ENCODE peak calls at places on chromosomes 4 and X, in five cellular contexts. L is A549, A is GM12865, O is tibial nerve, K is fibroblast of pulmonary artery. N is an unnamed sample.

GRCh38 chr4:7863911-7864681 is 75.6 kb downstream of the AFAP1 start:
- DNase-seq in L (peak), A (peak), O (no peak), K (no peak), N (peak)

GRCh38 chrX:68443155-68443868 is 10.0 kb upstream of the OPHN1 start:
- DNase-seq in L (no peak), A (peak), O (no peak), K (peak), N (peak)

GRCh38 chr4:52957220-52957686 is 95.1 kb downstream of the RASL11B start:
- DNase-seq in L (no peak), A (no peak), O (no peak), K (no peak), N (peak)

GRCh38 chr4:118742050-118742449 is 56.9 kb downstream of the METTL14 start:
- DNase-seq in L (no peak), A (no peak), O (no peak), K (no peak), N (no peak)

GRCh38 chrX:54288277-54288676 is 69.6 kb downstream of the WNK3 start:
- DNase-seq in L (no peak), A (no peak), O (no peak), K (peak), N (no peak)

GRCh38 chrX:152928761-152929400 is 31.0 kb downstream of the ZNF185 start:
- DNase-seq in L (no peak), A (no peak), O (no peak), K (no peak), N (no peak)

GRCh38 chrX:118723376-118723775 is 4.0 kb upstream of the IL13RA1 start:
- DNase-seq in L (no peak), A (no peak), O (no peak), K (no peak), N (no peak)

GRCh38 chrX:140092121-140092520 is 126.8 kb upstream of the CXorf66 start:
- DNase-seq in L (no peak), A (no peak), O (no peak), K (no peak), N (no peak)

GRCh38 chr4:104615926-104616325 is 121.2 kb upstream of the CXXC4 start:
- DNase-seq in L (no peak), A (no peak), O (no peak), K (no peak), N (no peak)

GRCh38 chr4:40305329-40306193 is 29.6 kb upstream of the CHRNA9 start:
- DNase-seq in L (no peak), A (peak), O (no peak), K (no peak), N (peak)

GRCh38 chrX:78123190-78123589 is 16.3 kb downstream of the TAF9B start:
- DNase-seq in L (no peak), A (no peak), O (no peak), K (no peak), N (no peak)

GRCh38 chr4:152956650-152957436 is 20.7 kb downstream of the FHDC1 start:
- DNase-seq in L (peak), A (no peak), O (no peak), K (no peak), N (no peak)

GRCh38 chr4:29081230-29081955 is 1638.8 kb upstream of the PCDH7 start:
- DNase-seq in L (no peak), A (no peak), O (no peak), K (peak), N (peak)

GRCh38 chr4:88320780-88321373 is 36.5 kb upstream of the PPM1K start:
- DNase-seq in L (peak), A (peak), O (peak), K (peak), N (peak)

GRCh38 chrX:45191820-45192409 is 8.8 kb downstream of the DIPK2B start:
- DNase-seq in L (no peak), A (no peak), O (no peak), K (no peak), N (no peak)

GRCh38 chr4:88758264-88758663 is 60.6 kb upstream of the NAP1L5 start:
- DNase-seq in L (no peak), A (no peak), O (no peak), K (no peak), N (no peak)

GRCh38 chr4:20254517-20255250 is 3.0 kb downstream of the SLIT2 start:
- DNase-seq in L (no peak), A (no peak), O (no peak), K (peak), N (no peak)

GRCh38 chr4:189656551-189657165 is 284.0 kb upstream of the FRG1 start:
- DNase-seq in L (no peak), A (no peak), O (peak), K (no peak), N (no peak)

GRCh38 chr4:4409416-4410115 is 22.7 kb downstream of the NSG1 start:
- DNase-seq in L (no peak), A (no peak), O (no peak), K (no peak), N (no peak)

GRCh38 chr4:80154547-80154933 is 42.8 kb upstream of the PRDM8 start:
- DNase-seq in L (no peak), A (no peak), O (no peak), K (no peak), N (no peak)

GRCh38 chrX:44843753-44844152 is at the start of gene DUSP21:
- DNase-seq in L (no peak), A (no peak), O (no peak), K (no peak), N (no peak)

GRCh38 chr4:55004831-55005230 is 120.6 kb downstream of the KDR start:
- DNase-seq in L (no peak), A (no peak), O (peak), K (peak), N (no peak)

GRCh38 chr4:55866290-55866907 is 13.0 kb downstream of the EXOC1 start:
- DNase-seq in L (peak), A (peak), O (no peak), K (peak), N (no peak)

GRCh38 chr4:145231906-145232700 is 51.7 kb upstream of the OTUD4 start:
- DNase-seq in L (no peak), A (no peak), O (no peak), K (peak), N (no peak)

GRCh38 chr4:125735107-125735506 is 420.4 kb downstream of the FAT4 start:
- DNase-seq in L (peak), A (no peak), O (no peak), K (peak), N (no peak)

GRCh38 chr4:163350672-163351071 is 7.0 kb downstream of the NPY5R start:
- DNase-seq in L (no peak), A (no peak), O (no peak), K (no peak), N (no peak)

GRCh38 chrX:15853586-15854079 is 980 bp downstream of the AP1S2 start:
- DNase-seq in L (no peak), A (peak), O (no peak), K (no peak), N (no peak)

GRCh38 chrX:40101430-40101802 is 3.7 kb upstream of the BCOR start:
- DNase-seq in L (no peak), A (no peak), O (no peak), K (no peak), N (no peak)

GRCh38 chrX:40099046-40099968 is 1.5 kb upstream of the BCOR start:
- DNase-seq in L (no peak), A (peak), O (no peak), K (no peak), N (no peak)

GRCh38 chrX:40100537-40101429 is 3.0 kb upstream of the BCOR start:
- DNase-seq in L (no peak), A (no peak), O (no peak), K (no peak), N (no peak)

GRCh38 chrX:40098264-40099045 is 697 bp upstream of the BCOR start:
- DNase-seq in L (peak), A (peak), O (no peak), K (no peak), N (no peak)

GRCh38 chrX:40100141-40100536 is 2.4 kb upstream of the BCOR start:
- DNase-seq in L (no peak), A (peak), O (no peak), K (no peak), N (no peak)
- H3K4me3 ChIP-seq in L (no peak), A (no peak), O (no peak), K (no peak), N (no peak)

GRCh38 chrX:21946925-21947641 is 6.6 kb downstream of the SMS start:
- DNase-seq in L (no peak), A (no peak), O (no peak), K (peak), N (no peak)
- H3K4me3 ChIP-seq in L (no peak), A (no peak), O (no peak), K (peak), N (no peak)

DNA sequence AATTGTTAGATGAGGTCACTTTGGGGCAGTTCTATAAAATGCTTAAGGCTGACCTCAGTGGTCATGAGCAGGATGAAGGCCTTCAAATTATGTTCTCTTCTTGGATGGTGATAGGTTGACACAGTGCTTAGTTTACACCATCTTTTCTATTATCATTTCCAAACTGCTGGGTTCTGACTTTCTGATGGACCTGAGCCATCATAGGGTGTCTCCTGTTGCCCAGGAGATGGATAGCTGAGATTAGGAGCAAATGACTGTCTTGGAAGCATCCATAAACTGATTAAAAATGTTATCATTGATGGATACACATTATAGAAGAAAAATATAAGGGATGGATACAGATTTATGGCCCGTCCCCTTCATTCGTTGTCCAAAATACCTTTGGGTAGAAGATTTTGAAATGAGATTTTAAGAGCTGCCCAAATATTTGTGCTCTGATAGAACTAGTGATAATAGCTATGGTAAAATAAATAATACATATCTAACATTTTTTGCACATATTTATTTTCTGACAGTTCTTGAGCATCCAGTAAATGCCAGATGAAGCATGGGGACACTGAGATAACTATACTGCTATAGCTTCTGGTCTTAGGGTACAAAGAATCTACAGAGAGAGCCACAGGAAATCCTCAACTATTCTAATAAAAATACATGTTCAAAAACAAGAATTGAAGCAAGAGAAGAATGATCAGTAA is 839.4 kb upstream of the LCORL start:
- DNase-seq in L (no peak), A (no peak), O (no peak), K (no peak), N (no peak)
- H3K4me3 ChIP-seq in L (no peak), A (no peak), O (no peak), K (no peak), N (no peak)

GRCh38 chr4:127634181-127634580 is 1.4 kb downstream of the INTU start:
- DNase-seq in L (no peak), A (no peak), O (no peak), K (peak), N (no peak)
- H3K4me3 ChIP-seq in L (no peak), A (no peak), O (no peak), K (no peak), N (no peak)

DNA sequence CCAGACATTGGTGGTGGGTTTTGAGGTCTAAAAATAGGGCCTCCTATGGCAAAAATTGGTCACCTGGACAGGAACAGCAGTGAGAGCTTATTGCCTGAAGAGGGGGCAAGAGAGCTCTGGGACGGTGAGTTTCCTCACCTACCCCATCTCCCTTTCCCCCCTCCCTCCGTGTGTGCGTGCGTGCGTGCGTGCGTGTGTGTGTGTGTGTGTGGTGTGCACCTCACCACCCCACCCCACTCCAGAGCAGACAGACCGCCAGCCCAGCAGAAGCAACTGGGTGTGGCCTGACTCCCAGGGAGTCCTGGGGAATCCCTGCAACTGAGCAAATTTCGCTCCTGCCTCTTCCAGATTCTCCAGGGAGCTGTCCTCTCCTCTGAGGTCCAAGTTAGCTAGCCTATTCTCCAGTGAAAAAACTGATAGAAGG is 44.7 kb downstream of the PRPS1 start:
- DNase-seq in L (peak), A (peak), O (peak), K (peak), N (no peak)
- H3K4me3 ChIP-seq in L (no peak), A (peak), O (no peak), K (no peak), N (no peak)

GRCh38 chrX:108734426-108734825 is 1.9 kb downstream of the IRS4 start:
- DNase-seq in L (no peak), A (no peak), O (no peak), K (no peak), N (no peak)
- H3K4me3 ChIP-seq in L (no peak), A (no peak), O (no peak), K (no peak), N (no peak)